ENCODE peak calls at places on chromosomes 11 and 22, in ten cellular contexts. T is colonic mucosa; N is left ventricle myocardium inferior; G is endodermal cell; D is tibial artery; H is pancreas; S is A549; R is CD8-positive, alpha-beta T cell; C is ovary; I is neural progenitor cell. A is an unnamed sample. For H3K4me1, the result is how much of the 10 kb centered on the place peaks cover.

GRCh38 chr11:76598426-76598839 is 72.1 kb downstream of the LRRC32 start:
- DNase-seq in D (no peak), I (peak), N (no peak), S (peak), R (no peak), G (peak), C (no peak), H (no peak), T (no peak), A (no peak)

GRCh38 chr11:113267536-113267935 is 46.8 kb upstream of the TTC12 start:
- DNase-seq in G (no peak), I (no peak), R (no peak), S (no peak), N (no peak), H (no peak), T (no peak), D (no peak), C (no peak), A (no peak)

GRCh38 chr11:76415073-76415472 is 29.7 kb upstream of the EMSY start:
- DNase-seq in D (no peak), S (peak), C (no peak), I (no peak), R (no peak), T (no peak), H (no peak), N (no peak), G (peak), A (no peak)

GRCh38 chr11:65903068-65903481 is 2.9 kb upstream of the FOSL1 start:
- DNase-seq in T (no peak), G (peak), N (no peak), C (no peak), H (no peak), D (no peak), R (no peak), I (peak), S (peak), A (no peak)

GRCh38 chr11:35367491-35367890 is 51.9 kb downstream of the SLC1A2 start:
- DNase-seq in T (no peak), I (no peak), N (no peak), G (no peak), D (no peak), R (no peak), C (no peak), H (no peak), S (no peak), A (no peak)

GRCh38 chr11:133930767-133931448 is 25.9 kb downstream of the IGSF9B start:
- DNase-seq in I (peak), C (no peak), S (peak), H (no peak), T (no peak), G (peak), D (no peak), R (no peak), N (no peak), A (no peak)

GRCh38 chr22:42780070-42780540 is 59.4 kb upstream of the A4GALT start:
- DNase-seq in I (peak), H (peak), C (no peak), D (no peak), G (peak), R (peak), N (no peak), S (peak), T (peak), A (peak)

GRCh38 chr11:107808526-107808925 is 50.1 kb downstream of the SLC35F2 start:
- DNase-seq in S (no peak), T (no peak), R (no peak), H (no peak), D (no peak), C (no peak), G (no peak), N (no peak), I (no peak), A (no peak)

GRCh38 chr11:70799386-70799785 is 401.1 kb downstream of the CTTN start:
- DNase-seq in N (no peak), H (no peak), S (no peak), I (no peak), T (no peak), R (no peak), C (no peak), G (no peak), D (no peak), A (no peak)

GRCh38 chr11:47477323-47477722 is 28.4 kb upstream of the RAPSN start:
- DNase-seq in G (no peak), D (no peak), S (no peak), C (no peak), N (no peak), R (no peak), T (no peak), I (no peak), H (no peak), A (no peak)

GRCh38 chr22:37147186-37147990 is 2.3 kb downstream of the IL2RB start:
- DNase-seq in R (no peak), T (no peak), S (no peak), G (no peak), H (no peak), N (no peak), I (no peak), C (no peak), D (no peak), A (peak)

GRCh38 chr11:129423426-129423825 is 47.8 kb downstream of the BARX2 start:
- DNase-seq in G (no peak), I (no peak), C (no peak), T (no peak), H (no peak), D (no peak), S (no peak), N (no peak), R (no peak), A (no peak)

DNA sequence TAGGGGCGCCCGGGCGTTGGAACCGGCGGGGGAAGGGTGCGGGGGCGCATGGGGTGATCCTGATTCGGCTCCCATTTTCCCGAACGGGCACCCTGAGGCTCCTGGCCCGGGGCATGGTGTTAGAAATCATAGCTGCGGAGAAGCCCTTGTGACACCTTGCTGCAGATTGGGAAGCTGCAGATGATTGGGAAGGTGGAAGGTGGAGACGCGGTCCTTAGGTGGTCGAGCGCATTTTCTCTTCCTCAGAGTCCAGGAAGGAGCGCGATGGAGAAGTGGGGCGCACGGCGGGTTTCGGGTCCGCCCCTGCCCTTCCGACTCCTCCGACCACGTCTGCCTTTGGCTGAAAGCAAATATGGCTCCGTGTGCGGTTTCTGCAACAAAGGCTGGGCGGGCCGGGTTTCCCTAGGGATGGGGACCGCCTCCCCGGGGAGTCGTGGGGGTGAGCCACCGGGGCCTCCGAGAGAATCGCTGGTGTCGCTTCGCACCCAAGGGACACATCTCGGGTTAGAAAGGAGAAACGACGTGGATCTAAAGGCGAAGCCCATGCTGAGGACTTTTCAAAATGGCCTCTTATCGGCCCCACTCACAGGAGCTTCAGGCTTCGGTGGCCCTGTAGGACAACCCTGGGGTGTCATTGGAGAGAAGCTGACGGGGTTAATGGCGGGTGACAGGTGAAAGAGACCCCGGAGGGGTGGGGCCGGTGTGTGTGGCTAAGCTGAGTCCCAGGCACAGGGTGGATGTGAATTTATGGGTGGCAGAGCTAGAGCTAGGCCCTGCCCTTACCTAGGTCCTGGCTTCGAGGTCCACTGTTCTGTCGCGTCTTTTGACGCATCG is 707 bp upstream of the FTH1 start:
- DNase-seq in H (no peak), T (peak), R (peak), D (peak), G (peak), I (peak), C (peak), S (peak), N (peak), A (peak)
- H3K4me1 ChIP-seq in H (under half), T (under half), R (under half), D (under half), G (under half), I (under half), C (under half), S (half or more), N (half or more), A (under half)

GRCh38 chr11:43918662-43919061 is 23.8 kb upstream of the C11orf96 start:
- DNase-seq in R (no peak), G (no peak), N (no peak), D (no peak), T (no peak), S (no peak), H (no peak), C (no peak), I (no peak), A (no peak)
- H3K27ac ChIP-seq in R (no peak), G (no peak), N (no peak), D (peak), T (peak), S (no peak), H (no peak), C (peak), I (no peak), A (no peak)

GRCh38 chr11:10304495-10305261 is at the start of gene ADM:
- DNase-seq in R (peak), T (peak), D (peak), G (peak), S (peak), C (peak), H (peak), I (peak), N (peak), A (peak)
- H3K4me1 ChIP-seq in R (under half), T (under half), D (under half), G (under half), S (under half), C (under half), H (under half), I (under half), N (half or more), A (half or more)

GRCh38 chr11:2266586-2267305 is 3.6 kb downstream of the ASCL2 start:
- DNase-seq in C (no peak), I (no peak), N (no peak), D (no peak), H (no peak), S (no peak), T (peak), G (no peak), R (no peak), A (no peak)

GRCh38 chr11:2265396-2265795 is 5.0 kb downstream of the ASCL2 start:
- DNase-seq in D (no peak), I (no peak), R (no peak), G (peak), H (no peak), N (no peak), C (no peak), T (peak), S (no peak), A (no peak)

GRCh38 chr11:2264366-2265011 is 5.9 kb downstream of the ASCL2 start:
- DNase-seq in S (no peak), T (no peak), R (no peak), I (no peak), C (no peak), G (no peak), H (no peak), D (no peak), N (no peak), A (no peak)

GRCh38 chr11:2267306-2267861 is 3.0 kb downstream of the ASCL2 start:
- DNase-seq in C (peak), G (peak), R (no peak), I (no peak), D (no peak), S (no peak), N (no peak), H (no peak), T (peak), A (no peak)

GRCh38 chr11:2265854-2266585 is 4.4 kb downstream of the ASCL2 start:
- DNase-seq in T (peak), N (no peak), G (peak), R (no peak), H (no peak), S (no peak), C (no peak), D (no peak), I (no peak), A (no peak)
- H3K27ac ChIP-seq in T (peak), N (no peak), G (no peak), R (no peak), H (no peak), S (no peak), C (no peak), D (no peak), I (no peak), A (no peak)

GRCh38 chr11:120974980-120975379 is 48.9 kb upstream of the TBCEL start:
- DNase-seq in C (no peak), I (no peak), T (no peak), S (no peak), R (no peak), N (no peak), G (peak), D (no peak), H (no peak), A (no peak)

GRCh38 chr11:120977470-120977869 is 46.4 kb upstream of the TBCEL start:
- DNase-seq in T (no peak), H (no peak), I (no peak), C (no peak), R (no peak), G (no peak), S (no peak), N (no peak), D (no peak), A (no peak)

GRCh38 chr11:120973501-120973900 is 50.4 kb upstream of the TBCEL start:
- DNase-seq in C (no peak), I (no peak), D (no peak), R (no peak), S (no peak), N (no peak), G (no peak), T (no peak), H (no peak), A (no peak)

GRCh38 chr11:120974466-120974865 is 49.4 kb upstream of the TBCEL start:
- DNase-seq in S (no peak), G (no peak), T (no peak), D (no peak), N (no peak), I (no peak), C (no peak), H (no peak), R (no peak), A (no peak)

DNA sequence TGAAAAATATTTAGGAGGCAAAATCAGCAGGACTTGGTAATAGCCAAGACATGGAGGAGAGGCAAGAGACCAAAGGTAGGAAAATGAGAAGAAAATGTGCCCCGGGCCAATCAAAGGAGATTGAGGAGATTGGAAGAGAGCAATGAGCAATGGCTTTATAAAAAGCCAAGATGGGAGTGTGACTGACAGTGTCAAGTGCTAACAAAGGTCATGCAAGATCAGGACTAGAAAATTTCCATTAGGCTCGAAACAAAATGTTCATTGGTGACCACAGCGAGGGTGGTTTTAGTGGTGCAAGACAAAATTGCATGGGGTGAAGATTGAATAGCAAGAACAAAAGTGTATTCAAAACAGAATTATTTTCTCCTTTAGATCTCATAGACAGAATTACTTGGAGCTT is 45.2 kb upstream of the TBCEL start:
- DNase-seq in R (no peak), H (no peak), T (no peak), C (no peak), D (no peak), I (no peak), G (no peak), S (no peak), N (no peak), A (no peak)
- H3K4me1 ChIP-seq in R (under half), H (under half), T (under half), C (under half), D (under half), I (under half), G (under half), S (under half), N (under half), A (under half)